ENCODE peak calls at places on chromosomes 3 and 15, in seven cellular contexts. P is upper lobe of right lung, G is endodermal cell, I is astrocyte of the spinal cord, F is heart left ventricle, M is dorsolateral prefrontal cortex, B is endothelial cell. E is an unnamed sample.

GRCh38 chr3:160564949-160565441 is 376 bp downstream of the KPNA4 start:
- DNase-seq in P (peak; percentile 89), G (no peak), I (peak; percentile 67), F (peak; percentile 73), M (peak; percentile 36), B (no peak), E (peak; percentile 84)

GRCh38 chr3:124768812-124769211 is 38.6 kb downstream of the UMPS start:
- DNase-seq in P (no peak), G (peak; percentile 79), I (no peak), F (no peak), M (no peak), B (peak; percentile 42), E (no peak)

GRCh38 chr3:81995334-81995733 is 233.9 kb upstream of the GBE1 start:
- DNase-seq in P (no peak), G (no peak), I (no peak), F (no peak), M (no peak), B (no peak), E (no peak)

GRCh38 chr3:33364531-33365128 is 75.6 kb downstream of the UBP1 start:
- DNase-seq in P (no peak), G (peak; percentile 33), I (peak; percentile 54), F (no peak), M (no peak), B (no peak), E (no peak)

GRCh38 chr3:110479676-110480075 is 591.9 kb upstream of the NECTIN3 start:
- DNase-seq in P (no peak), G (no peak), I (no peak), F (no peak), M (no peak), B (no peak), E (no peak)

GRCh38 chr3:157493627-157494550 is 9.3 kb downstream of the VEPH1 start:
- DNase-seq in P (no peak), G (no peak), I (peak; percentile 71), F (no peak), M (no peak), B (no peak), E (no peak)

GRCh38 chr3:17755836-17756235 is 13.4 kb upstream of the TBC1D5 start:
- DNase-seq in P (no peak), G (no peak), I (no peak), F (no peak), M (no peak), B (no peak), E (no peak)

GRCh38 chr15:25716414-25717102 is 146.6 kb downstream of the ATP10A start:
- DNase-seq in P (peak; percentile 52), G (peak; percentile 29), I (no peak), F (no peak), M (no peak), B (no peak), E (no peak)

GRCh38 chr3:134650431-134651346 is at the start of gene KY:
- DNase-seq in P (peak; percentile 75), G (peak; percentile 87), I (peak; percentile 38), F (peak; percentile 61), M (peak; percentile 49), B (peak; percentile 52), E (peak; percentile 60)

GRCh38 chr3:155219106-155219505 is 74.4 kb downstream of the STRIT1 start:
- DNase-seq in P (no peak), G (no peak), I (no peak), F (no peak), M (no peak), B (no peak), E (no peak)

GRCh38 chr3:129824926-129825541 is 68.5 kb downstream of the TMCC1 start:
- DNase-seq in P (no peak), G (peak; percentile 83), I (peak; percentile 38), F (peak; percentile 46), M (no peak), B (peak; percentile 68), E (no peak)

GRCh38 chr3:43894176-43895049 is 203.7 kb downstream of the ABHD5 start:
- DNase-seq in P (peak; percentile 71), G (peak; percentile 87), I (peak; percentile 83), F (peak; percentile 45), M (peak; percentile 48), B (peak; percentile 75), E (peak; percentile 64)

GRCh38 chr3:49410844-49411549 is 779 bp downstream of the RHOA start:
- DNase-seq in P (no peak), G (no peak), I (peak; percentile 19), F (no peak), M (no peak), B (no peak), E (no peak)

GRCh38 chr3:108006077-108006675 is 84.7 kb downstream of the CD47 start:
- DNase-seq in P (no peak), G (no peak), I (no peak), F (peak; percentile 44), M (no peak), B (no peak), E (peak; percentile 50)

GRCh38 chr3:33067484-33067883 is 29.5 kb downstream of the GLB1 start:
- DNase-seq in P (no peak), G (peak; percentile 29), I (peak; percentile 27), F (no peak), M (no peak), B (no peak), E (no peak)

GRCh38 chr3:108501538-108501937 is 8.9 kb downstream of the MYH15 start:
- DNase-seq in P (no peak), G (no peak), I (no peak), F (no peak), M (no peak), B (no peak), E (no peak)

GRCh38 chr3:99410789-99411311 is 227.5 kb upstream of the COL8A1 start:
- DNase-seq in P (no peak), G (peak; percentile 48), I (peak; percentile 51), F (no peak), M (no peak), B (no peak), E (no peak)

GRCh38 chr15:73900129-73900712 is 26.0 kb upstream of the LOXL1 start:
- DNase-seq in P (no peak), G (no peak), I (peak; percentile 64), F (no peak), M (no peak), B (no peak), E (no peak)

GRCh38 chr3:191329654-191330308 is 545 bp downstream of the UTS2B start:
- DNase-seq in P (peak; percentile 80), G (peak; percentile 85), I (peak; percentile 68), F (peak; percentile 32), M (peak; percentile 22), B (peak; percentile 63), E (peak; percentile 71)

GRCh38 chr3:140553591-140553990 is 124.3 kb upstream of the TRIM42 start:
- DNase-seq in P (no peak), G (peak; percentile 67), I (no peak), F (no peak), M (no peak), B (no peak), E (no peak)

GRCh38 chr3:116770815-116771450 is 61.4 kb downstream of the TUSC7 start:
- DNase-seq in P (no peak), G (peak; percentile 93), I (peak; percentile 80), F (peak; percentile 18), M (peak; percentile 90), B (peak; percentile 82), E (no peak)

GRCh38 chr3:58635371-58636285 is 30.9 kb downstream of the FAM3D start:
- DNase-seq in P (no peak), G (no peak), I (no peak), F (no peak), M (no peak), B (no peak), E (no peak)

GRCh38 chr15:90552162-90552928 is 22.6 kb downstream of the CRTC3 start:
- DNase-seq in P (no peak), G (no peak), I (peak; percentile 82), F (no peak), M (no peak), B (no peak), E (no peak)

GRCh38 chr15:70714575-70714974 is 48.8 kb downstream of the UACA start:
- DNase-seq in P (no peak), G (no peak), I (peak; percentile 47), F (no peak), M (no peak), B (no peak), E (no peak)

GRCh38 chr3:176953106-176954080 is 243.9 kb downstream of the TBL1XR1 start:
- DNase-seq in P (no peak), G (no peak), I (peak; percentile 39), F (peak; percentile 79), M (no peak), B (no peak), E (no peak)

GRCh38 chr3:12308517-12308916 is 19.6 kb downstream of the PPARG start:
- DNase-seq in P (no peak), G (no peak), I (peak; percentile 91), F (no peak), M (no peak), B (no peak), E (no peak)

GRCh38 chr3:126160243-126161210 is 19.9 kb downstream of the ALDH1L1 start:
- DNase-seq in P (no peak), G (no peak), I (no peak), F (no peak), M (no peak), B (no peak), E (no peak)

GRCh38 chr15:69074011-69074842 is 59.7 kb downstream of the NOX5 start:
- DNase-seq in P (peak; percentile 80), G (peak; percentile 92), I (peak; percentile 57), F (peak; percentile 72), M (no peak), B (peak; percentile 55), E (peak; percentile 74)
- TF ChIP-seq CTCF in P (peak; percentile 11), G (peak; percentile 29), I (peak; percentile 2), F (no peak), M (no peak), B (no peak), E (no peak)

DNA sequence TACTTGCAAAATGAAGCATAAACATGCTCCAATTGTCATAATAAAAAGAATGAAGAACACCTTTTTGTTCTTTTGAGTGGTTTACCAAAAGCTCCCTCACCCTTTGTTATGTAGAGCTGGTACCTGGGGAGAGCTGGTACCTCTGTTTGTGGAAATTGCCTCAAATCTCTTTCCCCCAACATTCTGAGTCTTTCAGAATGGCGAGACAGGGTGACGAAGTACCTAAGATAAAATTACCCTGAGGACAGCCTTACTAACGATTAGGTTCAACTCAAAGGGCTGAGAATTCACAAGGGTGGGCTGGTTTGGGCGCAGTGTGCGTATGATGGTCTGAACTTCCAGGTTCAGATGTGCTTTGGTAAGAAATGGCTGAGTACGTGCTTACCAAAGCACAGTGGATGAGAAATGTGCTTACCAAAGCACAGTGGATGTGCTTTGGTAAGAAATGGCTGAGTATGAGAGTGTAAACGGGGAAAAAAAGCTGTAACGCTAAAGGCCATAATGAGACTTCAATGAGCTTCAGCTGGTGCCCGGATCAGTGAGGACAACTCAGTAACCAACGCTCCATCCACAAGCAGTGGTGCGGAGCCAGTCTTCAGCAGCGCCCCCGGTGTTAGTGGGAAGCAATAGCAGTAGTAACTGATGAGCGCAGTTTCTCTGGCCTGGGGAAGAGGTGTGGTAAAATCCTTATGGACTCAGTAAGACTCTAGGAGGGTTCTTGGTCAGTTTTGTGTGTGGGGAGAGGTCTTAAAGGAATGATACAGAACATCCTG is 72.3 kb upstream of the LRIG1 start:
- DNase-seq in P (no peak), G (peak; percentile 95), I (no peak), F (no peak), M (no peak), B (peak; percentile 66), E (no peak)
- TF ChIP-seq CTCF in P (no peak), G (peak; percentile 92), I (peak; percentile 29), F (no peak), M (no peak), B (peak; percentile 76), E (no peak)

GRCh38 chr3:104835376-104835775 is 531.3 kb upstream of the ALCAM start:
- DNase-seq in P (no peak), G (no peak), I (no peak), F (no peak), M (no peak), B (no peak), E (no peak)
- TF ChIP-seq CTCF in P (no peak), G (no peak), I (no peak), F (no peak), M (no peak), B (no peak), E (no peak)

GRCh38 chr3:27134165-27134796 is 234.9 kb downstream of the NEK10 start:
- DNase-seq in P (no peak), G (peak; percentile 87), I (peak; percentile 70), F (peak; percentile 58), M (peak; percentile 62), B (peak; percentile 69), E (peak; percentile 51)
- TF ChIP-seq CTCF in P (peak; percentile 93), G (peak; percentile 92), I (peak; percentile 90), F (peak; percentile 89), M (peak; percentile 94), B (peak; percentile 86), E (peak; percentile 88)